ENCODE peak calls at places on chromosome 21, in five cellular contexts. N, K, O, M and Y are unnamed samples.

GRCh38 chr21:40732998-40733397 is 114.0 kb downstream of the DSCAM start:
- DNase-seq in O (no peak), K (no peak), N (no peak), M (no peak), Y (no peak)

GRCh38 chr21:34553199-34553952 is 41.4 kb upstream of the KCNE1 start:
- DNase-seq in N (no peak), K (no peak), M (no peak), O (peak), Y (no peak)

GRCh38 chr21:35026617-35027557 is 22.2 kb downstream of the RUNX1 start:
- DNase-seq in M (no peak), K (no peak), N (peak), O (peak), Y (peak)

GRCh38 chr21:26591543-26591942 is 18.5 kb upstream of the CYYR1 start:
- DNase-seq in N (no peak), M (no peak), O (no peak), K (no peak), Y (no peak)

GRCh38 chr21:45404726-45405270 is at the start of gene COL18A1:
- DNase-seq in K (no peak), O (peak), M (no peak), N (peak), Y (peak)

GRCh38 chr21:41878831-41879189 is 334 bp downstream of the PRDM15 start:
- DNase-seq in K (peak), N (peak), O (peak), M (peak), Y (peak)

GRCh38 chr21:45041351-45041805 is 33.0 kb upstream of the ADARB1 start:
- DNase-seq in N (no peak), O (no peak), K (no peak), M (peak), Y (peak)

GRCh38 chr21:25107708-25108107 is 499.6 kb downstream of the MRPL39 start:
- DNase-seq in M (peak), N (no peak), K (no peak), O (peak), Y (no peak)

GRCh38 chr21:34129039-34129891 is 55.9 kb downstream of the MRPS6 start:
- DNase-seq in N (no peak), O (peak), M (peak), K (no peak), Y (peak)

GRCh38 chr21:34822957-34823356 is 154.2 kb downstream of the CLIC6 start:
- DNase-seq in O (no peak), N (no peak), K (no peak), M (peak), Y (peak)

GRCh38 chr21:31370893-31371652 is 27.0 kb upstream of the TIAM1 start:
- DNase-seq in M (peak), N (no peak), K (no peak), O (no peak), Y (no peak)

GRCh38 chr21:34367320-34367935 is 3.6 kb downstream of the KCNE2 start:
- DNase-seq in N (no peak), K (no peak), M (no peak), O (peak), Y (peak)

GRCh38 chr21:14078746-14079375 is 131.9 kb downstream of the LIPI start:
- DNase-seq in N (no peak), O (no peak), M (no peak), K (no peak), Y (no peak)

GRCh38 chr21:39595465-39595864 is 17.3 kb upstream of the B3GALT5 start:
- DNase-seq in M (no peak), K (no peak), O (no peak), N (no peak), Y (no peak)

GRCh38 chr21:35150562-35151226 is 101.6 kb upstream of the RUNX1 start:
- DNase-seq in M (no peak), O (no peak), N (no peak), K (no peak), Y (peak)

GRCh38 chr21:15121655-15122120 is 56.9 kb upstream of the NRIP1 start:
- DNase-seq in K (no peak), O (peak), N (no peak), M (peak), Y (no peak)

GRCh38 chr21:44259082-44259705 is 2.5 kb downstream of the DNMT3L start:
- DNase-seq in O (no peak), M (no peak), K (peak), N (no peak), Y (peak)

GRCh38 chr21:16519656-16520055 is 789.9 kb downstream of the USP25 start:
- DNase-seq in M (no peak), K (no peak), O (no peak), N (no peak), Y (no peak)

GRCh38 chr21:25639167-25639921 is at the start of gene JAM2:
- DNase-seq in N (peak), K (peak), O (peak), M (no peak), Y (peak)

GRCh38 chr21:25970254-25970930 is 200.2 kb downstream of the APP start:
- DNase-seq in O (no peak), K (no peak), N (no peak), M (no peak), Y (no peak)